ENCODE peak calls at places on chromosomes 4 and X, in eight cellular contexts. E, M, Z, V, L, C, W and A are unnamed samples.
A peak's percentile ranks its signal among the peaks of the same experiment; 100 is the strongest.

GRCh38 chr4:111400736-111401135 is 744.5 kb upstream of the FAM241A start:
- DNase-seq in W (no peak), M (no peak), V (no peak), E (no peak), L (no peak), Z (no peak), C (peak; percentile 13), A (no peak)

GRCh38 chr4:175109933-175110332 is 191.8 kb downstream of the ADAM29 start:
- DNase-seq in E (no peak), L (no peak), M (no peak), C (no peak), V (no peak), Z (peak; percentile 8), W (no peak), A (no peak)

GRCh38 chrX:1169198-1169597 is 43.3 kb downstream of the CRLF2 start:
- DNase-seq in W (no peak), C (no peak), Z (no peak), E (no peak), L (no peak), V (no peak), M (no peak), A (no peak)

GRCh38 chrX:17291141-17291900 is 83.7 kb upstream of the NHS start:
- DNase-seq in E (no peak), Z (no peak), C (no peak), M (no peak), L (no peak), W (no peak), V (no peak), A (no peak)

GRCh38 chrX:16785247-16786138 is 773 bp upstream of the TXLNG start:
- DNase-seq in V (peak; percentile 25), W (peak; percentile 40), Z (no peak), C (peak; percentile 5), L (no peak), E (peak; percentile 36), M (no peak), A (no peak)

GRCh38 chrX:130081421-130082045 is 28.8 kb downstream of the ELF4 start:
- DNase-seq in M (no peak), E (peak; percentile 36), L (no peak), V (no peak), Z (no peak), W (no peak), C (no peak), A (no peak)

GRCh38 chrX:129695535-129695934 is 40.8 kb upstream of the APLN start:
- DNase-seq in Z (no peak), M (no peak), V (no peak), C (no peak), E (no peak), W (no peak), L (no peak), A (no peak)

GRCh38 chrX:151753313-151754041 is 18.9 kb downstream of the CNGA2 start:
- DNase-seq in E (peak; percentile 46), L (peak; percentile 81), W (peak; percentile 35), C (peak; percentile 34), V (peak; percentile 59), Z (no peak), M (peak; percentile 50), A (no peak)

GRCh38 chr4:4317496-4318232 is 27.6 kb downstream of the ZBTB49 start:
- DNase-seq in M (no peak), Z (no peak), V (no peak), E (no peak), C (no peak), L (no peak), W (no peak), A (no peak)

DNA sequence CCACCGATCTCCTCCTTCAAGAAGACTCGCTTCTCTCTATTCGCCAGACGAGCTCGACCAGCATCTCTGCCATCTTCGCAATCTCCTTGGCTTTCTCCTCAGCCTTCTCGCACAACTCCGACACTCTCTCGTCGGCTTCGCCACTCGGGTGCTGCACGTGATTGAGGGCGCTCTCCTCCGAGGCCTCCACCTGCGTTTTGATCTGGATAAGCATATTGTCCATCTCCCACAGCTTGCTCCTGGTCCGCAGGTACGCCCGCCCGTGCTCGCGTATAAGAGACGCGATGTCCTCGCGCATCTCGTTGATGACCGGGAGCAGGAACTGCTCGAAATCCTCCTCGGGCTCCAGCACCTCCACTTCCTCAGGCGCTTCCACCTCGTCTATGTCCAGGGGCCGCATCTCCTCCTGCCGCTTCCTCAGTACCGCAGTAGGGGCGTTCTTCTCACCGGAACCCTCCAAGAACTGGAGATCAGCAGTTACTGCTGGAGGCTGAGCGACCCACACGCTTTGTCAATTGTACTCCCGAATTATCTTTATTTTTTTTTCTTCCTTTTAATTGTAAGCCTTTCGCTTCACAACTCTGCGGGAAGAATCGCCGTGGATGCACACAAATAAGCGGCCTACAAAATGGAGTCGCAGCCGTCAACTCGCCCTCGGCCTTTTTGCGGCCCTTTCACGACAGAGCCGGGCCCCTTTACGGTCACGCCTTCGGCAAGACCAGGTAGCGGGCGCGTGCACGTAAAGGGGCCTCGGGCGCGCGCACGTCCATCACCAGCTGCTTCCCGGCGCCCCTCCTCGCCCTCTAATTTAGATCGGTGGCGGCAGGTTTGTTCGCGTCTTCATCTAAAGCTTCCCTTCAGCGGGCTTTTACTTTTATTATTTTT is at the start of gene MRFAP1L1:
- DNase-seq in C (peak; percentile 97), W (peak; percentile 98), E (peak; percentile 97), Z (peak; percentile 85), V (peak; percentile 97), M (peak; percentile 73), L (peak; percentile 97), A (peak; percentile 88)
- TF ChIP-seq CTCF in C (peak; percentile 15), W (peak; percentile 10), E (peak; percentile 6), Z (peak; percentile 7), V (peak; percentile 12), M (no peak), L (no peak), A (no peak)

GRCh38 chr4:20251796-20252655 is at the start of gene SLIT2:
- DNase-seq in M (peak; percentile 18), V (peak; percentile 91), Z (no peak), W (peak; percentile 81), L (peak; percentile 86), E (peak; percentile 74), C (peak; percentile 65), A (no peak)
- TF ChIP-seq POLR2A in M (no peak), V (peak; percentile 81), Z (no peak), W (no peak), L (peak; percentile 59), E (no peak), C (peak; percentile 85), A (no peak)

DNA sequence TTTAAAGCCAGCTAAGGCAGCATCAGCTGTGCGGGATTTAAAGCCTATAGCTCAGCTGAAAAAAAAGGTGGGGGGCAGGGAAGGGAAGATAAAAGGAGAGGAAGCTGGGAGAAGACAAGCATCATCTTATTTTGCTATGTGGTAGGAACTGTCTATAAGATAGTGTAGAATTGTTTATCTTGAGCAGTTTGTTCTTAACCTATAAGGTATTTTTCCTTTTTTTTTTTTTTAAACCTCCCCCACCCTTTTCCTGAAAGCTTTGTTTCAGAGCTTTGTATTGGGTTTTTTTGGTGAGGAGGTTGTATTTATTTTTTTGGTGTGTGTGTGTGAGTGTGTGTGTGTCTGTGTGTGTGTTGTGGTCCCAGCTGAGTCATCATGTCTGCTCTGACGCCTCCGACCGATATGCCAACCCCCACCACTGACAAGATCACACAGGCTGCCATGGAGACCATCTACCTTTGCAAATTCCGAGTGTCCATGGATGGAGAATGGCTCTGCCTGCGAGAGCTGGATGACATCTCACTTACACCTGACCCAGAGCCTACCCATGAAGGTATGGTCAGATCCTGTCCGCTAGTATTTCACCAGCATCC is 531 bp downstream of the RUFY3 start:
- DNase-seq in Z (no peak), E (no peak), V (peak; percentile 29), L (no peak), W (no peak), M (no peak), C (no peak), A (no peak)
- H3K4me3 ChIP-seq in Z (no peak overlapping the region), E (peak overlapping the region; percentile 53), V (peak overlapping the region; percentile 38), L (no peak overlapping the region), W (peak overlapping the region; percentile 37), M (no peak overlapping the region), C (peak overlapping the region; percentile 48), A (peak overlapping the region; percentile 40)

GRCh38 chr4:73852771-73853170 is 325 bp upstream of the PF4V1 start:
- DNase-seq in V (no peak), Z (no peak), E (no peak), W (no peak), L (no peak), M (no peak), C (no peak), A (no peak)

GRCh38 chr4:73853718-73854473 is 800 bp downstream of the PF4V1 start:
- DNase-seq in M (no peak), Z (no peak), W (no peak), L (no peak), C (no peak), V (no peak), E (no peak), A (no peak)

GRCh38 chr4:73855406-73855805 is 2.3 kb downstream of the PF4V1 start:
- DNase-seq in M (no peak), W (no peak), C (no peak), Z (no peak), E (no peak), V (no peak), L (no peak), A (no peak)

GRCh38 chr4:73851293-73851692 is 1.8 kb upstream of the PF4V1 start:
- DNase-seq in V (no peak), M (no peak), E (no peak), W (no peak), Z (no peak), C (no peak), L (no peak), A (no peak)

DNA sequence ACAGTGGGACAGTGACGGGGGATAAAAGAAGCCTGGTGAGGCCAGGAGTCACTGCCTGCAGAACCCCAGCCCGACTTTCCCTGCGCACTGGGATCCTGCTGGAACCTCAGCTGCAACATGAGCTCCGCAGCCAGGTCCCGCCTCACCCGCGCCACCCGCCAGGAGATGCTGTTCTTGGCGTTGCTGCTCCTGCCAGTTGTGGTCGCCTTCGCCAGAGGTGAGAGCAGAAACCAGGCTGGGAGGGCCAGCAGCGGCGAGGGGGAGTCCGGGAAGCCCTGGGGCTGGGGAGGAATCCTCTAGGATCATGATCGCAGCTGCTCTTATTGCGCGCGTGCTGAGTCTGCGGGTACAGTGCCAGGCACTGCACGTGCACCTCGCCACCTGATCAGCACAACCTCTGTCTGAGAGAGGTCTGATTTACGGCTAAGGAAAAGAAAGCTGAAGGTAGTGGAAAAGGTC is at the start of gene PF4V1:
- DNase-seq in V (no peak), E (no peak), L (peak; percentile 61), Z (no peak), W (peak; percentile 50), C (no peak), M (no peak), A (no peak)
- TF ChIP-seq CTCF in V (no peak), E (no peak), L (no peak), Z (no peak), W (peak; percentile 11), C (no peak), M (no peak), A (no peak)

DNA sequence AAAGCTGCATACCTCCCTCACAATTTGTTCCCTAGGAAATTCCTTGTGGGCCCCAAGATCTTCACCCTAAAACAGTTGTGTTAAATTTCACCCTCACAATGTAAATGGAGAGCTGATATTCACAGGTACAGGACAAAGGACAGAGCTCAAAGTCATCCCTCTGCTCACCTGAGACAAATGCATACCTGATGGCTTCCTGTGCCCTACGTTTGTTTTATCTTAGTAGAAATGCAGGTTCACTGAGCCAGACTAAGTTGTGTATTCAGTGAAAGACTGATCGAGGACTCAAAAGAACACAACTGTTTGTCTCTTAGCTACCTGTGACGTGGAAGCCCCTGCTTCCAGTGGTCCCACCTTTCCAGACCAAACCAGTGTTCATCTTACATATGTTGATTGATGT is 53.6 kb downstream of the TRMT44 start:
- DNase-seq in Z (no peak), V (no peak), L (no peak), E (no peak), M (no peak), W (no peak), C (no peak), A (no peak)
- TF ChIP-seq POLR2A in Z (no peak), V (no peak), L (no peak), E (no peak), M (no peak), W (no peak), C (no peak), A (no peak)